ENCODE peak calls at places on chromosomes 1 and 21, in ten cellular contexts. X is RWPE1, F is thoracic aorta, J is left ventricle myocardium inferior, Q is GM20000, U is lower leg skin, D is fibroblast of lung, M is astrocyte of the cerebellum, L is fibroblast of pulmonary artery, V is endothelial cell. K is an unnamed sample.

GRCh38 chr1:11703357-11704225 is 12.1 kb downstream of the DRAXIN start:
- DNase-seq in U (no peak), X (no peak), M (no peak), D (no peak), L (no peak), Q (peak), V (no peak), J (no peak), F (no peak), K (no peak)

GRCh38 chr1:32758177-32758794 is 55.7 kb upstream of the SYNC start:
- DNase-seq in F (no peak), Q (no peak), L (no peak), M (no peak), J (no peak), D (no peak), V (no peak), X (no peak), U (no peak), K (no peak)

GRCh38 chr1:156435551-156436318 is 64.8 kb downstream of the MEF2D start:
- DNase-seq in V (no peak), J (no peak), U (no peak), M (no peak), D (peak), X (no peak), Q (peak), F (no peak), L (no peak), K (no peak)

GRCh38 chr1:200971955-200972711 is 51.4 kb downstream of the KIF21B start:
- DNase-seq in D (peak), V (peak), F (no peak), U (peak), L (peak), J (peak), M (peak), Q (peak), X (peak), K (no peak)

GRCh38 chr21:41441546-41441945 is 15.5 kb downstream of the MX1 start:
- DNase-seq in L (no peak), V (no peak), M (no peak), X (no peak), F (no peak), Q (no peak), U (peak), J (no peak), D (no peak), K (no peak)

GRCh38 chr1:227924838-227925574 is 22.7 kb downstream of the WNT9A start:
- DNase-seq in U (no peak), X (no peak), D (no peak), L (no peak), Q (no peak), J (no peak), M (no peak), F (no peak), V (no peak), K (no peak)

GRCh38 chr1:199490804-199491527 is 536.5 kb upstream of the NR5A2 start:
- DNase-seq in Q (no peak), D (peak), L (peak), J (no peak), X (peak), M (peak), F (no peak), V (no peak), U (no peak), K (peak)

GRCh38 chr1:65072845-65073244 is 75.2 kb upstream of the AK4 start:
- DNase-seq in M (no peak), J (no peak), U (no peak), L (no peak), V (no peak), X (no peak), D (no peak), Q (no peak), F (no peak), K (no peak)

GRCh38 chr1:107844009-107844408 is 121.0 kb downstream of the VAV3 start:
- DNase-seq in Q (no peak), U (no peak), J (no peak), D (no peak), M (no peak), X (no peak), V (no peak), L (no peak), F (no peak), K (no peak)

GRCh38 chr1:172390620-172391491 is 29.6 kb upstream of the C1orf105 start:
- DNase-seq in Q (peak), J (no peak), F (no peak), D (no peak), X (no peak), V (no peak), L (no peak), M (no peak), U (no peak), K (no peak)

GRCh38 chr1:166457700-166458099 is 290.9 kb upstream of the FAM78B start:
- DNase-seq in L (no peak), U (no peak), F (no peak), Q (no peak), V (no peak), M (no peak), D (no peak), J (no peak), X (no peak), K (no peak)

GRCh38 chr1:181603735-181604410 is 120.6 kb downstream of the CACNA1E start:
- DNase-seq in D (no peak), V (no peak), X (no peak), F (no peak), L (no peak), M (no peak), U (no peak), Q (no peak), J (no peak), K (no peak)

GRCh38 chr21:45997495-45998275 is 16.1 kb downstream of the COL6A1 start:
- DNase-seq in L (no peak), U (peak), M (no peak), Q (no peak), X (no peak), V (peak), J (peak), D (no peak), F (no peak), K (no peak)

GRCh38 chr1:159172599-159173291 is 1.3 kb downstream of the CADM3 start:
- DNase-seq in D (no peak), M (no peak), F (no peak), U (peak), V (no peak), Q (no peak), J (peak), X (peak), L (peak), K (no peak)

GRCh38 chr1:6991271-6991670 is 206.0 kb downstream of the CAMTA1 start:
- DNase-seq in V (no peak), Q (no peak), F (no peak), M (peak), L (peak), D (peak), U (no peak), J (no peak), X (peak), K (peak)

DNA sequence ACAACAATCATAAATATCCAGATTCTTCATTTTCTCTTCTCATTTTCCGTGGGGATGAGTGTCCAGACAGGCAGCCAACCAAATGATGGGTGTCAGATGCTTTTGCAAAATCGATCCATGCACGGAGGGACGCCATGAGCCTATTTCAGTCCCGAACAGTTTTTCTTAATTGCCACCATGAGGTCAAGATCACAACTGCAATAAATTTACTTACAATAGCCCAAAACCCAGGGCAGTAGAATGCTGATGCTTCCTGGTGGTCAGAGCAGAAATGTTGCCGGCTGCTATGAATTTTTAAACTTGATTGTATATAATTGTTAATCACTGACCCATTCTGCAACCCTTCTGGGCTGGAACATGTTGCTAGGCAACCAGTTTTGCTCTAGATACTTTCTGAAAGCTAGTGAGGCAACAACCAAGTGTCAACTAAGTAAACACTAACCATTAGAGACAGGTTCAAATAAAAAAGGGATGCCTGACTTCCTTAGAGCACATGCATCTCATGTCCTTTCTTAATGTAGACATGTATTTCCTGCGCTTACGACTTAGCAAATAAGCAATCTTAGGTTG is 132.6 kb upstream of the TIAM1 start:
- DNase-seq in L (peak), Q (no peak), D (peak), F (no peak), M (peak), U (no peak), X (no peak), J (no peak), V (no peak), K (no peak)
- TF ChIP-seq CTCF in L (peak), Q (no peak), D (no peak), F (no peak), M (peak), U (no peak), X (no peak), J (peak), V (no peak), K (no peak)

GRCh38 chr1:21782868-21783678 is at the start of gene USP48:
- DNase-seq in L (peak), V (peak), U (peak), F (peak), X (peak), D (peak), M (peak), J (peak), Q (peak), K (peak)

GRCh38 chr1:21783679-21784603 is 992 bp upstream of the USP48 start:
- DNase-seq in J (no peak), D (peak), X (no peak), F (no peak), Q (no peak), M (peak), L (peak), U (no peak), V (peak), K (peak)

GRCh38 chr1:21778405-21778727 is 4.6 kb downstream of the USP48 start:
- DNase-seq in F (no peak), U (no peak), J (no peak), L (no peak), X (no peak), V (no peak), M (no peak), D (no peak), Q (no peak), K (no peak)

GRCh38 chr1:21779613-21780521 is 3.1 kb downstream of the USP48 start:
- DNase-seq in Q (peak), X (no peak), U (no peak), D (no peak), J (no peak), L (peak), M (no peak), F (no peak), V (no peak), K (no peak)

DNA sequence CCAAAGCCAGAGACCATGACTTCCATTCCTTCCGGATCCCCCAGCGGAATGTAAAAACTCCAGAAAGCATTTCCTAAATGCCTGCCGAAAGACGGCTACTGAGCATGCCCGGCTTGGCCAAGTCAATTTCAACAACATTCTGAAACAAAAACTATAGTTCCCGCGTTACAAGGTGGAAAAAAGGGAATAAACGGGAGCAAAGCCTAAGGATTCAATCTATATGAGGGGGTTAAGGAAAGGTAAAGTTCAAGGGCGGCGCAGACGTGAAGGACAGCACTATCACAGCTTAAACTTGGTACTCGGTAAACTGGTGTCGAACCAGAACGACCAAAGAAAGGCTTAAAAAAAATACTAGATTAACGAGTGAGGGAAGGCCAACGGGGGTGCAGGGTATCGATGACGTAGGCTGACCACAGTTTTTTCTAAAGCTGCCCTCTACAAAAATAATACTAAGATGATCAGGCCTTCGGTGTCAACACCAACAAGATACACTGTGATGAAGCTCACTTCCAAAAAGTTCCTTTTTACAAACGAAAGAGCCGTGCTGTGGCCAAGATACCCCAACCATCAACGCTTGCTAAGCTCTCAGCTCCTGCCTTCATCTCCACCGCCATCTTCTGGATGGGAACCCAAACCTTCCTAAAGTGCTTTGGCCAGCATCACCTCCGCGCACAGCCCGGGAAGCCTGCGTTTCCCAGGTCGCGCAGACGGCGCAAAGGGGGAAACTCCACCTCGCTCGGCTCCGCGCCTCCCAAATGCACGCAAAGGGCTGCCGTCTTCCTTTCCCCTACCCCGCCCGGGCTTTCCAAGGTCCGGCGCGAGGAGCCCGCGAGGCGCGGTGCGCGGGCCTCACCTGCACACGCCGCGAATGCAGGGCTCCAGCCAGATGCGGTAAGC is 730 bp downstream of the USP48 start:
- DNase-seq in Q (peak), U (peak), X (peak), D (peak), M (peak), L (peak), F (no peak), V (peak), J (no peak), K (no peak)
- TF ChIP-seq CTCF in Q (no peak), U (no peak), X (no peak), D (peak), M (peak), L (peak), F (no peak), V (no peak), J (peak), K (peak)

GRCh38 chr1:16644179-16645043 is 22.3 kb downstream of the RNU1-3 start:
- DNase-seq in L (peak), V (peak), J (peak), M (peak), X (peak), Q (peak), U (peak), F (peak), D (peak), K (peak)
- TF ChIP-seq CTCF in L (peak), V (peak), J (peak), M (peak), X (no peak), Q (peak), U (no peak), F (peak), D (peak), K (peak)

DNA sequence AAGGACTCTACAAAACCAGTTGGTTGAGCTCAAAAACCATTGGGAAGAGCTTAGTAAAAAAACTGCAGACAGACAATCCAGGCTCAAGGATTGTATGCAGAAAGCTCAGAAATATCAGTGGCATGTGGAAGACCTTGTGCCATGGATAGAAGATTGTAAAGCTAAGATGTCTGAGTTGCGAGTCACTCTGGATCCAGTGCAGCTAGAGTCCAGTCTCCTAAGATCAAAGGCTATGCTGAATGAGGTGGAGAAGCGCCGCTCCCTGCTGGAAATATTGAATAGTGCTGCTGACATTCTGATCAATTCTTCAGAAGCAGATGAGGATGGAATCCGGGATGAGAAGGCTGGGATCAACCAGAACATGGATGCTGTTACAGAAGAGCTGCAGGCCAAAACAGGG is 104.0 kb upstream of the BMP8A start:
- DNase-seq in V (no peak), U (no peak), X (peak), L (peak), F (no peak), Q (no peak), M (peak), D (peak), J (no peak), K (peak)
- TF ChIP-seq CTCF in V (no peak), U (no peak), X (no peak), L (peak), F (no peak), Q (no peak), M (peak), D (peak), J (no peak), K (peak)

DNA sequence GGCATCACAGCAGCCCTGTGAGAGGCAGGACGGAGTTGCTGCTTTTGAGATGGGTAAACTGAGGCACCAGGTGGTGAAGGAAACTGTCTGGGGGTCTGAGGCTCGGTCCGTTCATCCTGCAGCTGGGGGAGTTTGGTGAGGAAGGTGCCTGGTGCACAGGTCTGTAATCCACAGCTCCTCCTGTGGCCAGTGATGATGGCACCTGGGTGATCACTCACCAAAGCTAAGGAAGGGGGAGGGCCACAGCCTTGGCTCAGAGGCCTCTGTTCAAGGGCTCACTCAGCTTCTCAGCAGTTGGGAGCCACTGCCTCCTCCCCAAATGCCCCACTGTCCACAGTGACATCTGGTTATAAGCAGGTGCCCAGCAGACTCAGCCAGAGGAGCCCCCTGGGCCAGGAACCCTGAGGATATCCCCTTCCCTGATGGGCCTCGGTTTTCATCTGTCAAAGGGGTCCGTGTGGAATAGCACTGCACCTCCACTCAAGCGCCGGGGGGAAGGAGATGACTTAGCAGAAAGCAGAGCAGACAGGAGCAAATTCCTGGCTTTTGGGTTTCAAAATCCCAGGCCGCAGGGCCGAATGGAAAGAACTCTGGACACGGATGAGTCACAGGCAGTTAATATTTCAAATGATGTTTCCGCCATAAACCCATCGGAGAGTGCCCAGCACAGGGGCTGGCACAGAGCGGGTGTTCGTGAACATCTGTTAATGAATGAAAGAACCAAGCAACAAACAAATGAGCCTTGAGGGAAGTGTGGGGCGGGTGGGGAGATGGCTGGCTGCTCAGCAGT is 82.8 kb downstream of the DMRTB1 start:
- DNase-seq in M (peak), Q (no peak), V (peak), U (peak), X (peak), F (no peak), J (no peak), L (peak), D (peak), K (peak)
- TF ChIP-seq CTCF in M (peak), Q (no peak), V (peak), U (no peak), X (no peak), F (no peak), J (no peak), L (peak), D (no peak), K (peak)